ENCODE peak calls at places on chromosomes 5 and 9, in five cellular contexts. Y, T, A, F and I are unnamed samples.

GRCh38 chr5:40688127-40688756 is 8.5 kb downstream of the PTGER4 start:
- DNase-seq in Y (peak; percentile 69), A (peak; percentile 85), T (peak; percentile 89), F (peak; percentile 80), I (peak; percentile 75)

GRCh38 chr5:102865510-102866314 is 110.6 kb downstream of the PAM start:
- DNase-seq in Y (peak; percentile 26), F (peak; percentile 77), T (peak; percentile 63), A (peak; percentile 48), I (peak; percentile 76)

GRCh38 chr9:93900971-93901861 is 53.9 kb downstream of the BARX1 start:
- DNase-seq in F (peak; percentile 23), Y (no peak), T (no peak), A (peak; percentile 17), I (peak; percentile 6)

GRCh38 chr5:100188339-100188738 is 346.8 kb upstream of the FAM174A start:
- DNase-seq in T (no peak), A (no peak), Y (no peak), F (no peak), I (no peak)

GRCh38 chr5:159695741-159696294 is 220.5 kb upstream of the ADRA1B start:
- DNase-seq in Y (no peak), T (no peak), F (no peak), A (no peak), I (no peak)

GRCh38 chr5:83077662-83078261 is 415 bp downstream of the XRCC4 start:
- DNase-seq in F (no peak), A (no peak), T (no peak), Y (no peak), I (no peak)

GRCh38 chr5:53482717-53483638 is 2.5 kb downstream of the FST start:
- DNase-seq in Y (no peak), T (no peak), A (peak; percentile 29), F (peak; percentile 90), I (peak; percentile 25)

GRCh38 chr5:145787507-145787906 is 47.6 kb downstream of the PRELID2 start:
- DNase-seq in T (no peak), Y (no peak), F (no peak), A (no peak), I (no peak)

GRCh38 chr5:145989428-145989827 is 53.0 kb downstream of the SH3RF2 start:
- DNase-seq in A (no peak), T (no peak), F (no peak), Y (no peak), I (no peak)

GRCh38 chr5:1959231-1959630 is 76.5 kb upstream of the IRX4 start:
- DNase-seq in F (no peak), T (no peak), A (no peak), Y (no peak), I (no peak)

GRCh38 chr5:172872997-172873491 is 39.0 kb downstream of the ERGIC1 start:
- DNase-seq in A (peak; percentile 71), T (no peak), Y (no peak), F (no peak), I (peak; percentile 92)

DNA sequence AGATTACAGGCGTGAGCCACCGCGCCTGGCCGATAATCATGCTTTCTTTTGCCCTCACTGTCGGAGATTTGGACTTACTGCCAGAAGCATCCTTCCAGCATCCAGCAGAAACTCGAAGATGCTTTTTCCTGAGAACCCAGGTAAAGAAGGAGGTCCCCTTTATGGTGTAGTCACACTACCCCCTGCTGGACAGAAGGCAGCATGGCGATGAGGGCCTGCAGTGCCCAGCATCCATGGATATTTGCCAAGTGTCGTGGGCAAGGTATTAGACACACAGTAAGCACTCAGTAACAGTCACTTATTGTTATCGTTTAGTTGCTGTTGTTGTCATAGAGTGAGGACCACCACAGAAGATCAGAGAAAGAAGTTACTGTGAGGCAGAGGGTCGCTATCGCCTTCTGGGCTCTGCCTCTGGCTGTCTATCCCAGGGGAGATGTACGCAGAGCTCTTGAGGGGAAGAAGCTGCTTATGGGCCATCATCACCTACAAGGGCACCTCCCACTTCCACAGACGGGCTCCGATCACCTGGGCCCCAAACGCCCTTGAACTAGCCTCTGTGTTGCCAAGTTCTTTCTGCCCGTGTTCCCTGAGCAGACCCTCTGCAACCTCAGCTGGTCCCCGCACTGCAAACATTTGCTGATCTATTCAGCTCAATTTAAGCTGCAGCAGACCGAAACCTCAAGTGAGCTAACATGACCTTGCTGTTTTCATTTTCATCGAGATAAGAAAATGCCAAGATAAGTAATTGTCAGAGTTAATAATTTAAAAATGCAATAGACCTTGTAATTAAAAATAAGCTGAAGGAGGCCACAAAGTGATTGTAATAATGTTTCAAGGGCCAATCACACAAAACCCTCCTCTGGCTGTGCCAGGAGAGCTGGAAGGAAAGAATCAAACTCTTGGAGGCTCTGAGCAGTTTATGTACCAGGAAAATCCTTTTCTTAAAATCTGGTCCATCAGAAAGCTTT is 23.9 kb downstream of the C5orf15 start:
- DNase-seq in F (no peak), A (peak; percentile 43), Y (no peak), T (no peak), I (no peak)
- TF ChIP-seq CTCF in F (peak; percentile 53), A (peak; percentile 57), Y (peak; percentile 37), T (no peak), I (peak; percentile 63)

GRCh38 chr9:35657327-35658143 is at the start of gene RMRP:
- DNase-seq in Y (peak; percentile 82), T (peak; percentile 95), F (peak; percentile 99), A (peak; percentile 97), I (peak; percentile 98)
- TF ChIP-seq POLR2A in Y (peak; percentile 90), T (no peak), F (peak; percentile 80), A (no peak), I (peak; percentile 61)

GRCh38 chr5:72269411-72269780 is 50.6 kb downstream of the MRPS27 start:
- DNase-seq in F (no peak), A (no peak), T (no peak), Y (no peak), I (no peak)

GRCh38 chr5:72270037-72270436 is 50.0 kb downstream of the MRPS27 start:
- DNase-seq in T (no peak), A (no peak), Y (no peak), F (no peak), I (no peak)

GRCh38 chr5:72267685-72268084 is 52.4 kb downstream of the MRPS27 start:
- DNase-seq in T (no peak), Y (no peak), F (no peak), A (no peak), I (no peak)

GRCh38 chr5:72268260-72268659 is 51.8 kb downstream of the MRPS27 start:
- DNase-seq in Y (no peak), F (no peak), T (no peak), A (no peak), I (no peak)

GRCh38 chr5:72268753-72269410 is 51.2 kb downstream of the MRPS27 start:
- DNase-seq in Y (no peak), T (peak; percentile 44), A (peak; percentile 34), F (no peak), I (no peak)
- TF ChIP-seq CTCF in Y (no peak), T (no peak), A (peak; percentile 44), F (peak; percentile 52), I (peak; percentile 38)

GRCh38 chr9:128689293-128689770 is 310 bp downstream of the SET start:
- DNase-seq in F (peak; percentile 70), T (no peak), Y (peak; percentile 38), A (peak; percentile 38), I (peak; percentile 41)
- TF ChIP-seq POLR2A in F (no peak), T (no peak), Y (no peak), A (no peak), I (no peak)

GRCh38 chr5:151234476-151235238 is 10.8 kb upstream of the CCDC69 start:
- DNase-seq in T (no peak), A (peak; percentile 86), Y (peak; percentile 60), F (peak; percentile 90), I (peak; percentile 85)
- TF ChIP-seq CTCF in T (no peak), A (no peak), Y (no peak), F (no peak), I (no peak)

DNA sequence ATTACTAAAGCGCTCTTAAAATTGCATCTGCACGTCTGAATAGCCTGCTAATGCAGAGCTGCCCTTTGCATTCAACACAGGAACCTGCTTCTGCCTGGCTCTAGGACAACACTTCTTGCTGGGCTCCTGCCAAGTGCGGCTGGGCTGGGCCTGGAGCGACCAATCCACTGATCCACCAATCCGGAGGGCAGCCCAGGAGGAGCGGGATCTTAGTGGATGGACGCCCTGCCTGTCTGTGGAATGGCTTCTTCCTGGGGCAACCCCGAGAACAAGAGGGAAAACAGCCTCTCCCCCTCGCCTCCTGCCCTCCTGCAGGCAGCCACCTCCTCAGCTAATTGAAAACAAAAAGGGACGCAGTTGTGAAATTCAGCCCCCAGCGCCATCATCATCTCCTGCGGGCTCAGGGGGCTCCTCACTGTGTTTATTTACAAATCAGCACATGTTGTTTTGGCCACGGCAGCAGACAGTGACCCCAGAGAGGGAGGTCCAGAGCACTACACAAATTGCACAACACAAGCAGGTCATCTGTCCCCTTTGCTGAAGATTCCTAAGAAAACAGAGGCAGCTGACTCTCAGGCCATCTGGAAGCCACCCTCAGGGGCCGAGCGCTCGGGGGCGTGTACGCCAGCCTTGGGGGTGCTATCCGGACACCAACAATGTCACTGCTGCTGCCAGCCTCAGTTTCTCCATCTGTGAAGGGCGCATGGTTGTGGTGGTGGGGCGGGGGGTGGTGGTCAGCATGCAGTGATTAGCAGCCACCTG is 57.3 kb downstream of the GADD45G start:
- DNase-seq in A (peak; percentile 98), Y (peak; percentile 96), T (peak; percentile 94), F (peak; percentile 99), I (peak; percentile 92)
- TF ChIP-seq POLR2A in A (no peak), Y (no peak), T (no peak), F (no peak), I (no peak)

GRCh38 chr9:68717554-68718453 is 12.8 kb downstream of the PIP5K1B start:
- DNase-seq in Y (no peak), A (no peak), T (no peak), F (no peak), I (no peak)
- TF ChIP-seq CTCF in Y (no peak), A (no peak), T (no peak), F (no peak), I (no peak)

GRCh38 chr5:115379622-115380344 is 83.3 kb upstream of the CCDC112 start:
- DNase-seq in Y (no peak), A (peak; percentile 43), T (no peak), F (no peak), I (no peak)

GRCh38 chr5:115377468-115378217 is 81.2 kb upstream of the CCDC112 start:
- DNase-seq in A (no peak), Y (no peak), T (no peak), F (no peak), I (no peak)

GRCh38 chr5:115375922-115376321 is 79.5 kb upstream of the CCDC112 start:
- DNase-seq in Y (no peak), A (peak; percentile 35), T (no peak), F (peak; percentile 88), I (peak; percentile 91)

GRCh38 chr5:115381911-115382662 is 85.6 kb upstream of the CCDC112 start:
- DNase-seq in Y (no peak), A (no peak), T (no peak), F (no peak), I (no peak)

GRCh38 chr5:115378754-115379153 is 82.3 kb upstream of the CCDC112 start:
- DNase-seq in Y (no peak), F (no peak), T (no peak), A (no peak), I (no peak)
- TF ChIP-seq POLR2A in Y (no peak), F (no peak), T (no peak), A (no peak), I (no peak)